ENCODE peak calls at places on chromosomes 11 and 22, in five cellular contexts. O is RWPE2, W is NCI-H69, Q is NCI-H1105 treated with DMSO at 0.1 percent for 48 hours, N is HS-5. H is an unnamed sample.

GRCh38 chr11:61837411-61838005 is 9.4 kb downstream of the FADS2 start:
- DNase-seq in O (peak), N (no peak), Q (no peak), W (no peak), H (no peak)

GRCh38 chr11:129637473-129637872 is 178.2 kb upstream of the TMEM45B start:
- DNase-seq in W (no peak), O (no peak), Q (no peak), N (no peak), H (peak)

GRCh38 chr11:112769170-112769569 is 192.1 kb upstream of the NCAM1 start:
- DNase-seq in W (peak), N (no peak), Q (peak), O (no peak), H (no peak)

GRCh38 chr22:37009490-37009889 is 9.8 kb downstream of the TST start:
- DNase-seq in O (no peak), Q (no peak), N (no peak), W (no peak), H (no peak)

GRCh38 chr11:56089697-56090096 is 3.4 kb upstream of the OR8I2 start:
- DNase-seq in O (no peak), N (no peak), W (no peak), Q (peak), H (no peak)

GRCh38 chr22:28768701-28769393 is 3.6 kb upstream of the CCDC117 start:
- DNase-seq in W (peak), Q (no peak), O (no peak), N (no peak), H (no peak)

GRCh38 chr11:46260161-46260560 is 17.3 kb upstream of the CREB3L1 start:
- DNase-seq in W (peak), Q (peak), N (no peak), O (no peak), H (no peak)

GRCh38 chr22:20128902-20129746 is 2.5 kb upstream of the ZDHHC8 start:
- DNase-seq in O (no peak), N (no peak), Q (peak), W (peak), H (no peak)

GRCh38 chr11:1303973-1304372 is 5.5 kb downstream of the TOLLIP start:
- DNase-seq in W (no peak), N (no peak), O (no peak), Q (no peak), H (no peak)

GRCh38 chr22:32005453-32005852 is 37.6 kb upstream of the SLC5A1 start:
- DNase-seq in W (no peak), Q (no peak), O (no peak), N (peak), H (peak)

GRCh38 chr11:22957890-22958289 is 97.6 kb upstream of the CCDC179 start:
- DNase-seq in Q (no peak), O (no peak), N (no peak), W (no peak), H (no peak)

GRCh38 chr11:119828011-119828410 is 99.0 kb upstream of the NECTIN1 start:
- DNase-seq in W (peak), O (no peak), Q (no peak), N (no peak), H (no peak)

GRCh38 chr22:25668437-25668836 is 73.6 kb upstream of the MYO18B start:
- DNase-seq in W (peak), Q (peak), O (no peak), N (peak), H (no peak)

GRCh38 chr11:117861151-117862018 is 15.1 kb downstream of the FXYD6 start:
- DNase-seq in N (no peak), W (peak), Q (peak), O (no peak), H (no peak)

GRCh38 chr11:134645576-134645975 is 233.5 kb upstream of the B3GAT1 start:
- DNase-seq in W (no peak), N (no peak), O (no peak), Q (no peak), H (no peak)

GRCh38 chr11:28674432-28675076 is 566.4 kb downstream of the METTL15 start:
- DNase-seq in O (no peak), N (no peak), Q (no peak), W (peak), H (peak)

GRCh38 chr11:133985981-133986380 is 29.2 kb upstream of the IGSF9B start:
- DNase-seq in Q (no peak), O (no peak), N (no peak), W (no peak), H (no peak)

GRCh38 chr11:69539416-69540117 is 58.1 kb downstream of the LINC01488 start:
- DNase-seq in N (no peak), W (no peak), O (no peak), Q (no peak), H (peak)

GRCh38 chr11:33451364-33451763 is 194.2 kb downstream of the HIPK3 start:
- DNase-seq in W (peak), O (no peak), Q (no peak), N (no peak), H (no peak)

GRCh38 chr22:40046126-40046525 is 51.4 kb downstream of the FAM83F start:
- DNase-seq in O (no peak), Q (no peak), W (no peak), N (no peak), H (no peak)

GRCh38 chr22:43313497-43314474 is 29.4 kb downstream of the SCUBE1 start:
- DNase-seq in O (no peak), N (no peak), Q (no peak), W (peak), H (no peak)

GRCh38 chr11:92893276-92893675 is 76.2 kb upstream of the MTNR1B start:
- DNase-seq in Q (peak), O (no peak), W (peak), N (no peak), H (no peak)

H was measured in A172.